ENCODE peak calls at places on chromosome 11, in eight cellular contexts. Q is Panc1; W is CD4-positive, alpha-beta memory T cell; U is neuronal stem cell; G is neural progenitor cell; Z is psoas muscle; C is transverse colon; E is left ventricle myocardium inferior. I is an unnamed sample.
A peak's percentile ranks its signal among the peaks of the same experiment; 100 is the strongest.

GRCh38 chr11:16133867-16134266 is 222.5 kb downstream of the SOX6 start:
- DNase-seq in Z (no peak), G (no peak), C (no peak), E (no peak), W (no peak), Q (no peak), U (no peak), I (no peak)

GRCh38 chr11:36034572-36035331 is 90.9 kb downstream of the LDLRAD3 start:
- DNase-seq in E (no peak), W (no peak), G (no peak), Q (no peak), Z (no peak), C (no peak), U (no peak), I (no peak)

GRCh38 chr11:67290801-67291200 is 1.7 kb downstream of the ANKRD13D start:
- DNase-seq in E (peak; percentile 36), Z (peak; percentile 63), U (no peak), W (no peak), Q (no peak), G (no peak), C (no peak), I (no peak)

GRCh38 chr11:117560786-117561530 is 233.3 kb downstream of the CEP164 start:
- DNase-seq in C (no peak), U (no peak), W (no peak), Z (no peak), G (no peak), E (no peak), Q (no peak), I (no peak)

GRCh38 chr11:8253566-8253965 is 10.1 kb downstream of the LMO1 start:
- DNase-seq in Q (no peak), U (no peak), C (no peak), W (no peak), Z (no peak), G (no peak), E (no peak), I (no peak)

GRCh38 chr11:2570841-2571597 is 126.2 kb downstream of the KCNQ1 start:
- DNase-seq in Z (peak; percentile 36), C (no peak), E (no peak), U (no peak), W (no peak), G (no peak), Q (no peak), I (peak; percentile 38)

GRCh38 chr11:27613670-27613950 is 86.6 kb downstream of the BDNF start:
- DNase-seq in Z (no peak), G (no peak), W (no peak), E (no peak), Q (no peak), U (no peak), C (no peak), I (no peak)

GRCh38 chr11:110764485-110764884 is 52.2 kb upstream of the ARHGAP20 start:
- DNase-seq in E (no peak), U (no peak), C (no peak), G (no peak), Z (no peak), Q (no peak), W (no peak), I (no peak)

GRCh38 chr11:100619484-100619883 is 67.6 kb upstream of the ARHGAP42 start:
- DNase-seq in G (no peak), Z (no peak), Q (no peak), U (no peak), C (no peak), W (no peak), E (no peak), I (no peak)

GRCh38 chr11:135002236-135002635 is 590.2 kb upstream of the B3GAT1 start:
- DNase-seq in W (no peak), Z (no peak), U (no peak), E (no peak), Q (no peak), C (no peak), G (no peak), I (no peak)

GRCh38 chr11:83702795-83703194 is 416.6 kb upstream of the CCDC90B start:
- DNase-seq in U (no peak), W (no peak), E (no peak), C (no peak), G (no peak), Z (no peak), Q (no peak), I (no peak)

GRCh38 chr11:32231909-32232493 is 141.1 kb downstream of the RCN1 start:
- DNase-seq in Z (no peak), U (peak; percentile 39), W (no peak), E (no peak), C (no peak), Q (no peak), G (peak; percentile 70), I (no peak)

GRCh38 chr11:11841121-11841604 is 609 bp upstream of the USP47 start:
- DNase-seq in U (no peak), E (peak; percentile 41), Z (peak; percentile 70), G (peak; percentile 44), Q (no peak), W (no peak), C (peak; percentile 48), I (peak; percentile 68)

GRCh38 chr11:118607401-118608267 is at the start of gene PHLDB1:
- DNase-seq in U (no peak), E (peak; percentile 82), W (peak; percentile 44), Z (peak; percentile 86), C (peak; percentile 58), G (peak; percentile 65), Q (no peak), I (no peak)

GRCh38 chr11:118606844-118607228 is 579 bp upstream of the PHLDB1 start:
- DNase-seq in Z (no peak), Q (no peak), W (no peak), C (no peak), U (no peak), G (no peak), E (no peak), I (no peak)

GRCh38 chr11:118610220-118610772 is 2.9 kb downstream of the PHLDB1 start:
- DNase-seq in G (peak; percentile 47), Q (no peak), W (no peak), Z (no peak), C (no peak), E (no peak), U (no peak), I (no peak)

GRCh38 chr11:118609380-118610219 is 2.2 kb downstream of the PHLDB1 start:
- DNase-seq in E (no peak), Q (no peak), U (no peak), G (peak; percentile 56), Z (no peak), C (no peak), W (peak; percentile 29), I (no peak)

DNA sequence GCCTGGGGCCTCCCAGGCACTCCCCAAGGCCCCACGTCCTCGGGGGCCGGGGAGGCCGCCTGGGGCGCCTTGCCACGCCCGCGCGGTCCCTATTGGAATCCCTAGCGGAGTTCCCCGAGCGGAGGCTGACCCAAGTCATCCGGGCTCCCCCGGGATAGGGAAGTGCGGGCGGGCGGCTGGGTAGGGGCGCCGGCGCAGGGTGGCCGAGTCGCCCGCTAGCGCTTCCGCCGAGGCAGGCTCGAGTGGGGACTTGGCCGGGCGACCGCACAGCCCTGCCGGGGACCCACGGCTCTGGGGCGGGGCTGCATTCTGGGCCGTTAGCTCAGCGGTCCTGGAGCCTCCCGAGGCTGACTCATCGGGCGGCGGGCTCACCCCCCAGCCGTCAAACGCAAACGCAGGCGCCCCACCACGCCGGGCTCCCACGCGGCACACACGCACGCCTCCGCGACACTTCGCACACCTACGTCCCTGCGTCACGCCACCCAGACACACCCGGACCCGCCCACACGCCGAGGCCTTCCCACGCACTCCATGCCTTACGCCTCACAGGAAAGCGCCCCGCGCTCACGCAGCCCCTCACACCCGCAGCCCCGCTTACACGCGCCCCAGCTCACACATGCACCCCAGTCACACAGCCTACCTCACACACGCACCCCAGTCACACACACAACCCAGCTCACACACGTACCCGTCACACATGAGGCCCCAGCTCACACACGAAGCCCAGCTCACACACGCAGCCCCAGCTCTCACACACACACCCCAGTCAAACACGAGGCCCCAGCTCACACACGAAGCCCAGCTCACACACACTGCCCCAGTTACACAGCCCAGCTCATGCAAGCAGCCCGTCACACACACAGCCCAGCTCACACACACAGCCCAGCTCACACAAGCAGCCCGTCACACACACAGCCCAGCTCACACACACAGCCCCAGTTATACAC is 1.1 kb downstream of the PHLDB1 start:
- DNase-seq in Q (no peak), U (no peak), C (peak; percentile 75), W (peak; percentile 87), Z (peak; percentile 91), G (peak; percentile 54), E (peak; percentile 79), I (no peak)
- H3K27ac ChIP-seq in Q (peak overlapping the region; percentile 80), U (no peak overlapping the region), C (peak overlapping the region; percentile 84), W (peak overlapping the region; percentile 67), Z (peak overlapping the region; percentile 81), G (no peak overlapping the region), E (peak overlapping the region; percentile 93), I (peak overlapping the region; percentile 85)

DNA sequence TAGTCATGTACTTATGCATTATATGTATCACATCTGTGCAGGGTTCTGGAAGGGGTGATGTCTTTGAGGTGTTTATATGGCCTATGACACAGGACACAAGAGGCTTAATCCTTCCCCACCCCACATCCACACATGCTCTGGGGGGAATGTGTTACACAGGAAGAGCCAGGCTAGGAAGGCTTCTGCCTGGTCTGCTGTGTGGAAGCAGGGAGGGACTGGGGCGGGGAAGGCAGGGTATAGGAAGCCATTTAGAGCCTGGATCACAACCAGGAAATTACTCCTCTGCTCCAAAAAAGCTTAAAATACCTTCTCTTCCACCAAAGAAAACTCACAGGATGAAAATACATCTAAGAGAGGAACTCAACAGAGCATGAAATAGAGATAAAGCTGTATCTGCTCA is 316.2 kb downstream of the TMEM135 start:
- DNase-seq in C (no peak), W (no peak), E (no peak), Z (no peak), G (no peak), U (no peak), Q (no peak), I (no peak)
- H3K27ac ChIP-seq in C (no peak overlapping the region), W (no peak overlapping the region), E (peak overlapping the region; percentile 48), Z (no peak overlapping the region), G (no peak overlapping the region), U (no peak overlapping the region), Q (no peak overlapping the region), I (no peak overlapping the region)

GRCh38 chr11:1005913-1006312 is 30.6 kb downstream of the MUC6 start:
- DNase-seq in W (no peak), Q (no peak), C (no peak), U (no peak), Z (peak; percentile 76), G (no peak), E (peak; percentile 44), I (no peak)
- H3K27ac ChIP-seq in W (no peak overlapping the region), Q (no peak overlapping the region), C (no peak overlapping the region), U (no peak overlapping the region), Z (peak overlapping the region; percentile 81), G (no peak overlapping the region), E (no peak overlapping the region), I (no peak overlapping the region)

DNA sequence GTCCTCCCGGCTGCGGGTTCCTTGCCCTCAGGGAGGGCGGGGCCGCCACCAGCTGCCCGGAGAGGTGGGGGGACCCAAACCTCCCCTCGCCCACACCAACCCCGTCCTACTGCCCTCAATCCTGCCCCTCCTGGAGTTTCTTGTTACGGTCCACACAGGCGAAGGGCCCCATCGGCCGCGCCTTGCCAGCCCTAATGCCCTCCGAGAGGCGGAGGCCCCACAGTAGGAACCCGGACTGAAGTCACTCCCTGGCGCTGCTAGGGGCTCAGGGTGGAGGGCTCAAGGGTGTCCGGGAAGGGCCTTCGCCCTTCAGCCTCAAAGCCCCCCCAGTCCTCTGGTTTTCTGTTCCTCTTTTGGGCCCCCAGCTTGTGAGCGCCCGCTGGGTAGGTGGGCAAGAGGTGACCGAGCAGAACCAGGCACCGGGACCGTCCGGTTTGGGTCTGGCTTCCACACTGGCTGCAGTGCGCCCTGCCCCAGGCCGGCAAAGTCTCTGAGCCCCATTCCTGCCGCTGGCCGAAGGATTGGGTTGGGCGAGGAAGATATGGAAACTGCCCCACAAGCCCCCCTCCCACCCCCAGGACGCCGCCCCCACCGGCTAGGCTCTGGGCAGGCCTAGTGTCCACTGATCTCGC is 24.5 kb downstream of the DUSP8 start:
- DNase-seq in Z (peak; percentile 50), Q (no peak), G (no peak), C (no peak), W (no peak), U (no peak), E (no peak), I (no peak)
- H3K27ac ChIP-seq in Z (peak overlapping the region; percentile 86), Q (no peak overlapping the region), G (no peak overlapping the region), C (peak overlapping the region; percentile 71), W (no peak overlapping the region), U (no peak overlapping the region), E (peak overlapping the region; percentile 87), I (no peak overlapping the region)